ENCODE peak calls at places on chromosomes 16 and 17, in five cellular contexts. One of them, this sample, is unnamed.

GRCh38 chr16:79595916-79596450 is 4.6 kb downstream of the MAF start:
- DNase-seq in activated B cell treated with CpG ODN at 0.5 μM for 24 hours: no peak
- DNase-seq in kidney epithelial cell: no peak
- DNase-seq in neural progenitor cell: no peak
- DNase-seq in ascending aorta: no peak
- DNase-seq in this sample: no peak

GRCh38 chr17:7380855-7381683 is at the start of gene TNK1:
- DNase-seq in kidney epithelial cell: no peak
- DNase-seq in ascending aorta: no peak
- DNase-seq in neural progenitor cell: peak
- DNase-seq in activated B cell treated with CpG ODN at 0.5 μM for 24 hours: no peak
- DNase-seq in this sample: peak

GRCh38 chr16:87326151-87326571 is 9.0 kb upstream of the C16orf95 start:
- DNase-seq in kidney epithelial cell: no peak
- DNase-seq in neural progenitor cell: no peak
- DNase-seq in ascending aorta: no peak
- DNase-seq in activated B cell treated with CpG ODN at 0.5 μM for 24 hours: no peak
- DNase-seq in this sample: no peak

GRCh38 chr17:3715296-3715695 is 8.4 kb upstream of the HASPIN start:
- DNase-seq in activated B cell treated with CpG ODN at 0.5 μM for 24 hours: no peak
- DNase-seq in kidney epithelial cell: no peak
- DNase-seq in neural progenitor cell: no peak
- DNase-seq in ascending aorta: no peak
- DNase-seq in this sample: no peak

GRCh38 chr17:74070374-74070773 is 133.1 kb upstream of the RPL38 start:
- DNase-seq in kidney epithelial cell: no peak
- DNase-seq in activated B cell treated with CpG ODN at 0.5 μM for 24 hours: no peak
- DNase-seq in ascending aorta: no peak
- DNase-seq in neural progenitor cell: no peak
- DNase-seq in this sample: no peak

GRCh38 chr17:79616801-79617200 is 6.0 kb upstream of the RBFOX3 start:
- DNase-seq in neural progenitor cell: no peak
- DNase-seq in activated B cell treated with CpG ODN at 0.5 μM for 24 hours: no peak
- DNase-seq in kidney epithelial cell: no peak
- DNase-seq in ascending aorta: no peak
- DNase-seq in this sample: no peak

GRCh38 chr16:10828851-10829331 is 10.3 kb upstream of the TVP23A start:
- DNase-seq in ascending aorta: peak
- DNase-seq in kidney epithelial cell: peak
- DNase-seq in neural progenitor cell: no peak
- DNase-seq in activated B cell treated with CpG ODN at 0.5 μM for 24 hours: no peak
- DNase-seq in this sample: no peak

GRCh38 chr17:35947156-35947585 is 3.7 kb upstream of the LYZL6 start:
- DNase-seq in activated B cell treated with CpG ODN at 0.5 μM for 24 hours: peak
- DNase-seq in neural progenitor cell: peak
- DNase-seq in kidney epithelial cell: no peak
- DNase-seq in ascending aorta: no peak
- DNase-seq in this sample: peak

GRCh38 chr17:8005357-8005756 is 2.9 kb downstream of the GUCY2D start:
- DNase-seq in activated B cell treated with CpG ODN at 0.5 μM for 24 hours: no peak
- DNase-seq in ascending aorta: no peak
- DNase-seq in kidney epithelial cell: no peak
- DNase-seq in neural progenitor cell: no peak
- DNase-seq in this sample: no peak

GRCh38 chr16:71421911-71422310 is 19.9 kb downstream of the TLE7 start:
- DNase-seq in activated B cell treated with CpG ODN at 0.5 μM for 24 hours: no peak
- DNase-seq in kidney epithelial cell: no peak
- DNase-seq in neural progenitor cell: peak
- DNase-seq in ascending aorta: no peak
- DNase-seq in this sample: peak

GRCh38 chr16:14452066-14452465 is 178.0 kb downstream of the PARN start:
- DNase-seq in activated B cell treated with CpG ODN at 0.5 μM for 24 hours: no peak
- DNase-seq in neural progenitor cell: no peak
- DNase-seq in kidney epithelial cell: no peak
- DNase-seq in ascending aorta: no peak
- DNase-seq in this sample: no peak

GRCh38 chr16:88347656-88348376 is 34.9 kb upstream of the ZNF469 start:
- DNase-seq in kidney epithelial cell: no peak
- DNase-seq in neural progenitor cell: no peak
- DNase-seq in ascending aorta: no peak
- DNase-seq in activated B cell treated with CpG ODN at 0.5 μM for 24 hours: peak
- DNase-seq in this sample: no peak

GRCh38 chr16:9499921-9500593 is 408.6 kb downstream of the HAPSTR1 start:
- DNase-seq in neural progenitor cell: peak
- DNase-seq in kidney epithelial cell: no peak
- DNase-seq in activated B cell treated with CpG ODN at 0.5 μM for 24 hours: no peak
- DNase-seq in ascending aorta: no peak
- DNase-seq in this sample: peak

GRCh38 chr16:84371553-84371865 is 3.2 kb downstream of the ATP2C2 start:
- DNase-seq in activated B cell treated with CpG ODN at 0.5 μM for 24 hours: no peak
- DNase-seq in ascending aorta: no peak
- DNase-seq in kidney epithelial cell: no peak
- DNase-seq in neural progenitor cell: no peak
- DNase-seq in this sample: no peak

GRCh38 chr17:69473801-69474170 is 59.3 kb downstream of the MAP2K6 start:
- DNase-seq in neural progenitor cell: no peak
- DNase-seq in activated B cell treated with CpG ODN at 0.5 μM for 24 hours: no peak
- DNase-seq in ascending aorta: no peak
- DNase-seq in kidney epithelial cell: no peak
- DNase-seq in this sample: no peak

GRCh38 chr16:4625617-4626159 is 1.1 kb downstream of the MGRN1 start:
- DNase-seq in kidney epithelial cell: no peak
- DNase-seq in activated B cell treated with CpG ODN at 0.5 μM for 24 hours: no peak
- DNase-seq in ascending aorta: no peak
- DNase-seq in neural progenitor cell: peak
- DNase-seq in this sample: no peak

GRCh38 chr16:82368041-82368440 is 198.0 kb upstream of the MPHOSPH6 start:
- DNase-seq in activated B cell treated with CpG ODN at 0.5 μM for 24 hours: no peak
- DNase-seq in neural progenitor cell: peak
- DNase-seq in kidney epithelial cell: no peak
- DNase-seq in ascending aorta: no peak
- DNase-seq in this sample: peak

GRCh38 chr17:65896889-65897288 is 295.0 kb downstream of the CEP112 start:
- DNase-seq in ascending aorta: no peak
- DNase-seq in neural progenitor cell: no peak
- DNase-seq in kidney epithelial cell: no peak
- DNase-seq in activated B cell treated with CpG ODN at 0.5 μM for 24 hours: no peak
- DNase-seq in this sample: no peak

GRCh38 chr17:76561332-76561731 is 21.5 kb downstream of the PRCD start:
- DNase-seq in kidney epithelial cell: no peak
- DNase-seq in ascending aorta: no peak
- DNase-seq in activated B cell treated with CpG ODN at 0.5 μM for 24 hours: no peak
- DNase-seq in neural progenitor cell: no peak
- DNase-seq in this sample: no peak

GRCh38 chr16:17375388-17376304 is 95.1 kb downstream of the XYLT1 start:
- DNase-seq in activated B cell treated with CpG ODN at 0.5 μM for 24 hours: no peak
- DNase-seq in kidney epithelial cell: no peak
- DNase-seq in ascending aorta: no peak
- DNase-seq in neural progenitor cell: no peak
- DNase-seq in this sample: no peak

GRCh38 chr17:50459081-50459676 is 9.5 kb downstream of the CHAD start:
- DNase-seq in neural progenitor cell: no peak
- DNase-seq in kidney epithelial cell: no peak
- DNase-seq in ascending aorta: no peak
- DNase-seq in activated B cell treated with CpG ODN at 0.5 μM for 24 hours: no peak
- DNase-seq in this sample: no peak

GRCh38 chr17:40993856-40994255 is at the start of gene KRTAP3-3:
- DNase-seq in activated B cell treated with CpG ODN at 0.5 μM for 24 hours: no peak
- DNase-seq in neural progenitor cell: no peak
- DNase-seq in kidney epithelial cell: no peak
- DNase-seq in ascending aorta: no peak
- DNase-seq in this sample: no peak

GRCh38 chr17:731943-732787 is at the start of gene TLCD3A:
- DNase-seq in neural progenitor cell: peak
- DNase-seq in kidney epithelial cell: no peak
- DNase-seq in ascending aorta: no peak
- DNase-seq in activated B cell treated with CpG ODN at 0.5 μM for 24 hours: peak
- DNase-seq in this sample: peak

GRCh38 chr17:30449480-30449879 is 27.7 kb upstream of the GOSR1 start:
- DNase-seq in activated B cell treated with CpG ODN at 0.5 μM for 24 hours: no peak
- DNase-seq in neural progenitor cell: no peak
- DNase-seq in ascending aorta: no peak
- DNase-seq in kidney epithelial cell: no peak
- DNase-seq in this sample: no peak

GRCh38 chr16:27232875-27233605 is 29.7 kb downstream of the KDM8 start:
- DNase-seq in ascending aorta: no peak
- DNase-seq in neural progenitor cell: no peak
- DNase-seq in kidney epithelial cell: no peak
- DNase-seq in activated B cell treated with CpG ODN at 0.5 μM for 24 hours: no peak
- DNase-seq in this sample: no peak

GRCh38 chr17:29238133-29238850 is 8.4 kb upstream of the CRYBA1 start:
- DNase-seq in kidney epithelial cell: no peak
- DNase-seq in activated B cell treated with CpG ODN at 0.5 μM for 24 hours: no peak
- DNase-seq in ascending aorta: no peak
- DNase-seq in neural progenitor cell: no peak
- DNase-seq in this sample: no peak

GRCh38 chr17:43840814-43841213 is 6.2 kb upstream of the CD300LG start:
- DNase-seq in ascending aorta: no peak
- DNase-seq in neural progenitor cell: peak
- DNase-seq in activated B cell treated with CpG ODN at 0.5 μM for 24 hours: no peak
- DNase-seq in kidney epithelial cell: no peak
- DNase-seq in this sample: no peak

GRCh38 chr17:66185842-66186241 is 6.1 kb downstream of the CEP112 start:
- DNase-seq in neural progenitor cell: peak
- DNase-seq in ascending aorta: no peak
- DNase-seq in activated B cell treated with CpG ODN at 0.5 μM for 24 hours: no peak
- DNase-seq in kidney epithelial cell: no peak
- DNase-seq in this sample: no peak

GRCh38 chr17:40157972-40158371 is 17.6 kb downstream of the CASC3 start:
- DNase-seq in activated B cell treated with CpG ODN at 0.5 μM for 24 hours: no peak
- DNase-seq in kidney epithelial cell: no peak
- DNase-seq in ascending aorta: no peak
- DNase-seq in neural progenitor cell: no peak
- DNase-seq in this sample: no peak

GRCh38 chr16:4868573-4868972 is 21.3 kb downstream of the UBN1 start:
- DNase-seq in ascending aorta: no peak
- DNase-seq in kidney epithelial cell: no peak
- DNase-seq in activated B cell treated with CpG ODN at 0.5 μM for 24 hours: no peak
- DNase-seq in neural progenitor cell: no peak
- DNase-seq in this sample: no peak

GRCh38 chr17:7479389-7480192 is at the start of gene ZBTB4:
- DNase-seq in activated B cell treated with CpG ODN at 0.5 μM for 24 hours: peak
- DNase-seq in kidney epithelial cell: no peak
- DNase-seq in ascending aorta: no peak
- DNase-seq in neural progenitor cell: peak
- DNase-seq in this sample: peak

GRCh38 chr16:9099131-9099625 is 7.7 kb downstream of the HAPSTR1 start:
- DNase-seq in ascending aorta: no peak
- DNase-seq in activated B cell treated with CpG ODN at 0.5 μM for 24 hours: no peak
- DNase-seq in neural progenitor cell: no peak
- DNase-seq in kidney epithelial cell: no peak
- DNase-seq in this sample: no peak

DNA sequence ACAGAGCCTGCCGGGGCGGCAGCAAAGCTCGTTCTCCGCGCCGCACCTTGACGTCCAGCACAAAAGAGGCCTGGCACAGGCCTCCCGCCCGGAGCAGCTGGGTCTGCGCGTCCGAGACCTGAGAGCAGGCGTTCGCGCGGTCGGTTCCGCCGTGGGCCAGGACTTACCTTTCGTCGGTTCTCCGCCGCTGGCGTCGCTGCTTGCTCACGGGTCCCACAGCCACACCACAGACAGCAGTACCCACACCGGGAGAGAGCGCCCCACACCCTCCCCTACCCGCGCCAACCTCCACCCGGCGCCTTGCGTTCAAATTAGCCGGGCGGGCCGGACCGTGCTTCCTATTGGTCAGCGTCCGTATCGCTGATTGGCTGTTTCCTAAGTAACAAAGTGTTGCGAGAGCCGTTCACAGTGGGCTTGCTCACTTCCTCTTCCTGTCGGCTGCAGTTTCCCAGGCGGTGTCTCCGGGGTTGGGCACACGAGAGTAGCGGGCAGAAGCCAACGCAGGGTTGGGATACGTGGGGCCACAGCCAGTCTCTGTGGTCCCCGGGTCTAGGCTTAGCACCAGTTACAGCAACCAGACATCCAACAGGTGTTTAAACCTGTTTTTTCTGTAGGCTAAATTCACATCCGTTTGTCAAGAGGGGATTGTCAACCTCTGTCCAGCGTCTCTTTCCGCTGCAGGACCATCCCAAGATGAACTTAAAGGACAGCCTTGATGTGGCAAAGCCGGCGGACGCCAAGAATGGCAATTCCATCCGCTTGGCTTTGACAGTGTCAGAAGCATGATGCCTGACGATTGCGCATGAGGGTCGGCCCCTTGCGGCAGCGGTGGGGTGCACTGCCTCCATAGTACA is at the start of gene KIF18B:
- DNase-seq in ascending aorta: peak
- DNase-seq in neural progenitor cell: peak
- DNase-seq in activated B cell treated with CpG ODN at 0.5 μM for 24 hours: peak
- DNase-seq in kidney epithelial cell: peak
- DNase-seq in this sample: peak
- TF ChIP-seq CTCF in ascending aorta: no peak
- TF ChIP-seq CTCF in neural progenitor cell: no peak
- TF ChIP-seq CTCF in activated B cell treated with CpG ODN at 0.5 μM for 24 hours: no peak
- TF ChIP-seq CTCF in kidney epithelial cell: no peak
- TF ChIP-seq CTCF in this sample: no peak

GRCh38 chr16:85631802-85632393 is 18.8 kb downstream of the GSE1 start:
- DNase-seq in activated B cell treated with CpG ODN at 0.5 μM for 24 hours: no peak
- DNase-seq in neural progenitor cell: no peak
- DNase-seq in kidney epithelial cell: no peak
- DNase-seq in ascending aorta: no peak
- DNase-seq in this sample: no peak
- TF ChIP-seq CTCF in activated B cell treated with CpG ODN at 0.5 μM for 24 hours: no peak
- TF ChIP-seq CTCF in neural progenitor cell: peak
- TF ChIP-seq CTCF in kidney epithelial cell: peak
- TF ChIP-seq CTCF in ascending aorta: no peak
- TF ChIP-seq CTCF in this sample: no peak

DNA sequence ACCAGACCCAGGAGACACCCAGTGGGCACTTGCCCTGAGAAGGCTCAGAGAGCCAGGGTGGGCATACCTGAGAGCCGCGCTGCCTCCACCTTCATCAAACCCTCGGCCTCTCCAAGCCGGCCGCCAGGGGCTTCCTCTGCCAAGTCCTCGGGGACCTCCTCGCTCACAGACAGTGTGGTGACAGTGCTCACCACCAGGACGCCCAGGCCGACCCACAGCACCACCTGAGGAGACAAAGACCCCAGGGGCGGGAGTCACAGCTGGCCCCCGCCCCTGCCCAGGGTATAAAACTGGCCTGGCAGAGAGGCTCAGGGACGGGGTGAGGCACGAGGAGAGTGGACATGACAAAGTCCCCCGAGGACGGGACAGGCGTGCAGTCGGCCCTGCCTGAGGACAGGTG is 21.1 kb downstream of the NDUFAF8 start:
- DNase-seq in neural progenitor cell: no peak
- DNase-seq in kidney epithelial cell: no peak
- DNase-seq in activated B cell treated with CpG ODN at 0.5 μM for 24 hours: no peak
- DNase-seq in ascending aorta: no peak
- DNase-seq in this sample: no peak
- TF ChIP-seq CTCF in neural progenitor cell: no peak
- TF ChIP-seq CTCF in kidney epithelial cell: no peak
- TF ChIP-seq CTCF in activated B cell treated with CpG ODN at 0.5 μM for 24 hours: no peak
- TF ChIP-seq CTCF in ascending aorta: no peak
- TF ChIP-seq CTCF in this sample: no peak

DNA sequence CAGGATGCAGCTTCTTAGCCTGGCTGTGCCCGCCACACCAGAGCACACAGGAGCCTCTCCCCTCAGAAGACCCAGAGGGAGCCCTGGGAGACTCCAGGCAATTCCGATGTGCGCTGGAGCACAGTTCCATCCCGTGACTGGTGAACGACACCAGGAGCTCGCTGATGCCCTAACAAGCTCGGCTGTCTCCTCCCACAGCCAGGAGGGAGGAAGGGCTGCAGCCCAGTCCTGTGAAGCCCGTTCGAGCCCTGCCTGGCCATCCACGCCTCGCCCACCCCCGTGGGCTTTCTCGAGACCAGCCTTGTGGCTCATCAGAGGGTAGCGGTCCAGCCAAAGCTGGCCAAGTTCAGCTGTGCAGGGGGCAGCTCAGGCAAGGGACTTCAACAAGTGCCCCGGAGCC is 21.8 kb upstream of the RASD1 start:
- DNase-seq in neural progenitor cell: no peak
- DNase-seq in activated B cell treated with CpG ODN at 0.5 μM for 24 hours: no peak
- DNase-seq in kidney epithelial cell: no peak
- DNase-seq in ascending aorta: no peak
- DNase-seq in this sample: peak
- TF ChIP-seq CTCF in neural progenitor cell: no peak
- TF ChIP-seq CTCF in activated B cell treated with CpG ODN at 0.5 μM for 24 hours: no peak
- TF ChIP-seq CTCF in kidney epithelial cell: no peak
- TF ChIP-seq CTCF in ascending aorta: no peak
- TF ChIP-seq CTCF in this sample: no peak